ENCODE peak calls at places on chromosome 11, in five cellular contexts. One of them, this sample, is unnamed.

GRCh38 chr11:81644239-81644840 is 1089.3 kb downstream of the FAM181B start:
- DNase-seq in GM12878: no peak
- DNase-seq in K562: peak
- DNase-seq in HCT116: peak
- DNase-seq in GM23338: peak
- DNase-seq in this sample: peak

GRCh38 chr11:17855531-17856290 is 121.1 kb downstream of the KCNC1 start:
- DNase-seq in GM12878: no peak
- DNase-seq in GM23338: no peak
- DNase-seq in K562: no peak
- DNase-seq in HCT116: no peak
- DNase-seq in this sample: no peak

GRCh38 chr11:90845126-90845525 is 622.3 kb upstream of the CHORDC1 start:
- DNase-seq in HCT116: no peak
- DNase-seq in GM23338: no peak
- DNase-seq in GM12878: no peak
- DNase-seq in K562: no peak
- DNase-seq in this sample: no peak

GRCh38 chr11:88603499-88603898 is 266.0 kb upstream of the CTSC start:
- DNase-seq in GM23338: no peak
- DNase-seq in K562: no peak
- DNase-seq in GM12878: no peak
- DNase-seq in HCT116: no peak
- DNase-seq in this sample: no peak

GRCh38 chr11:117816846-117817212 is 7.7 kb downstream of the FXYD2 start:
- DNase-seq in GM12878: no peak
- DNase-seq in GM23338: no peak
- DNase-seq in HCT116: no peak
- DNase-seq in K562: no peak
- DNase-seq in this sample: no peak

GRCh38 chr11:9231848-9232177 is 33.3 kb downstream of the DENND5A start:
- DNase-seq in K562: no peak
- DNase-seq in HCT116: no peak
- DNase-seq in GM12878: no peak
- DNase-seq in GM23338: peak
- DNase-seq in this sample: no peak

GRCh38 chr11:112016765-112017356 is 8.3 kb upstream of the DLAT start:
- DNase-seq in GM12878: no peak
- DNase-seq in K562: no peak
- DNase-seq in GM23338: no peak
- DNase-seq in HCT116: no peak
- DNase-seq in this sample: no peak

GRCh38 chr11:75615709-75616108 is 53.1 kb downstream of the MAP6 start:
- DNase-seq in K562: no peak
- DNase-seq in GM23338: no peak
- DNase-seq in GM12878: no peak
- DNase-seq in HCT116: no peak
- DNase-seq in this sample: no peak

GRCh38 chr11:128956401-128957203 is 13.9 kb upstream of the TP53AIP1 start:
- DNase-seq in GM23338: peak
- DNase-seq in K562: peak
- DNase-seq in GM12878: peak
- DNase-seq in HCT116: peak
- DNase-seq in this sample: peak

GRCh38 chr11:76602431-76602861 is 68.1 kb downstream of the LRRC32 start:
- DNase-seq in K562: no peak
- DNase-seq in GM23338: no peak
- DNase-seq in HCT116: no peak
- DNase-seq in GM12878: no peak
- DNase-seq in this sample: no peak

GRCh38 chr11:60932605-60933346 is 8.5 kb downstream of the TMEM132A start:
- DNase-seq in HCT116: no peak
- DNase-seq in GM23338: no peak
- DNase-seq in GM12878: no peak
- DNase-seq in K562: no peak
- DNase-seq in this sample: no peak

GRCh38 chr11:68495330-68495729 is 34.8 kb downstream of the PPP6R3 start:
- DNase-seq in K562: no peak
- DNase-seq in GM23338: no peak
- DNase-seq in HCT116: no peak
- DNase-seq in GM12878: no peak
- DNase-seq in this sample: no peak

GRCh38 chr11:119990306-119991021 is 147.4 kb downstream of the TRIM29 start:
- DNase-seq in GM23338: no peak
- DNase-seq in GM12878: no peak
- DNase-seq in K562: no peak
- DNase-seq in HCT116: no peak
- DNase-seq in this sample: no peak

GRCh38 chr11:60345489-60345888 is 18.4 kb downstream of the MS4A6E start:
- DNase-seq in GM12878: no peak
- DNase-seq in GM23338: peak
- DNase-seq in HCT116: peak
- DNase-seq in K562: no peak
- DNase-seq in this sample: no peak

GRCh38 chr11:62595124-62595523 is 3.8 kb upstream of the TUT1 start:
- DNase-seq in K562: no peak
- DNase-seq in HCT116: no peak
- DNase-seq in GM12878: no peak
- DNase-seq in GM23338: no peak
- DNase-seq in this sample: no peak
- TF ChIP-seq POLR2AphosphoS5 in K562: no peak
- TF ChIP-seq POLR2AphosphoS5 in HCT116: no peak
- TF ChIP-seq POLR2AphosphoS5 in GM12878: peak
- TF ChIP-seq POLR2AphosphoS5 in GM23338: no peak
- TF ChIP-seq POLR2AphosphoS5 in this sample: no peak

DNA sequence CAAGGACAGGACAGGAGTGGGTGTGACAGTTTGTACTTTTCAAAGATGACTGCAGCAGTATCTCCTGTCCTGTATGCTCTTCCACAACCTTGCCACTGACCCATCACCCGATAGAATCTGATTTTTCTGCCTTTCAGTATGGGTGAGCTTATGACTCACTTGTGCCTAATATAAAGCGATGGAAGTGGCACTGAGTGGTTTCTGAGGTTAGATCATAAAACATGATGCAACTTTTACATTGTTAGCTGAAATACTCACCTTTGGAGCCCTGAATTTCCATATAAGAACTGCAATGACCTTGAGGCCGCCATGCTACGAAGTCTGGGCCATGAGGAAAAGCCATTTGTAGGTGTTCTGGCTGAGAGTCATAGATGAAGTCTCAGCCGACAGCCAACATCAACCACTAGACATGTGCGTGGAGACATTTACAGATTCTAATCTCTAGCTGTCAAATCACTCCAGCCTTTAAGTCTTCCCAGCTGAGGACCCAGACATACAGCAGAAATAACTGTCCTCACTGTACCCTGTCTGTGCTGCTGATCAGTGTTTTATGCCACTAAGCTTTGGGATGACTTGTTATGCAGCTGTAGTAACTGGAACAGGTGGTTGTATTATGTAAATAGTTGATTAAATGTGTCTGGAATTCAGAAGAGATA is 105.9 kb upstream of the ARHGAP20 start:
- DNase-seq in K562: no peak
- DNase-seq in GM12878: no peak
- DNase-seq in GM23338: no peak
- DNase-seq in HCT116: peak
- DNase-seq in this sample: no peak
- H3K27ac ChIP-seq in K562: no peak
- H3K27ac ChIP-seq in GM12878: no peak
- H3K27ac ChIP-seq in GM23338: no peak
- H3K27ac ChIP-seq in HCT116: no peak
- H3K27ac ChIP-seq in this sample: no peak

GRCh38 chr11:35237345-35237744 is 98.4 kb downstream of the CD44 start:
- DNase-seq in HCT116: no peak
- DNase-seq in K562: no peak
- DNase-seq in GM23338: peak
- DNase-seq in GM12878: no peak
- DNase-seq in this sample: no peak

GRCh38 chr11:35235498-35235897 is 96.5 kb downstream of the CD44 start:
- DNase-seq in GM23338: no peak
- DNase-seq in K562: no peak
- DNase-seq in HCT116: no peak
- DNase-seq in GM12878: no peak
- DNase-seq in this sample: no peak

GRCh38 chr11:35237860-35238715 is 99.1 kb downstream of the CD44 start:
- DNase-seq in GM23338: peak
- DNase-seq in HCT116: peak
- DNase-seq in K562: peak
- DNase-seq in GM12878: peak
- DNase-seq in this sample: no peak

GRCh38 chr11:35235944-35236666 is 97.1 kb downstream of the CD44 start:
- DNase-seq in HCT116: peak
- DNase-seq in K562: no peak
- DNase-seq in GM12878: no peak
- DNase-seq in GM23338: no peak
- DNase-seq in this sample: no peak

GRCh38 chr11:35236667-35237003 is 97.7 kb downstream of the CD44 start:
- DNase-seq in GM12878: no peak
- DNase-seq in GM23338: no peak
- DNase-seq in HCT116: no peak
- DNase-seq in K562: no peak
- DNase-seq in this sample: no peak
- TF ChIP-seq REST in GM12878: no peak
- TF ChIP-seq REST in GM23338: no peak
- TF ChIP-seq REST in HCT116: no peak
- TF ChIP-seq REST in K562: no peak
- TF ChIP-seq REST in this sample: no peak

DNA sequence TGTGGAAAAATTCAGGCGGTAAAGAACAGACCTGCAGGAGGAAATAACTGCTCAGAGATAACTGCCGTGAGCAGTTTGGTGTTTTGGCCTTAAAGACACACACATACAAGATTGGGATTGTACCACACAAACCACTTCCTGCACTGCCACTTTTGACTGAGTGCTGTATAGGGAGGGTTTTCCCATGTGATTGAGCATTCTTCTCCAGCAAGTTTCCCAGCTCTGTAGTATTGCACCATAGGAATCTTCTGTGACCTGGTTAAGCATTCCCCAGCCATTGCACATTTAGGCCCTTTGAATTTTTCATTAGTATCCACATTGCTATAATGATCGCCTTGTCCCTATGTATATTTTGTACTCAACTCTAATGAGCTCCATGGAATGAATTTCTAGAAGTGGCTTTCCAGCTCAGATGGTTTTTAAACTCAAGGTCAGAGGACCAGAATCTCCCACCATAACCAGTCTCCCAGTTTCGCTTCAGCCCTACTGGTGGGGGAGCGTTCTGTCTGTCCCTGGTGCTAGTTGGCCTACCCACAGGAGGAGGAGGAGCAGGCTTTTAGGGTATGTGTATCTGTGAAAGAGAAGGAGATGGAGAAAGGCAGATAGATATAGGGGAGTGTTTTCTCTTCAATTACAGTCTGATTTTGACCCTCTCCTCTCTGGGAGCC is 9.3 kb downstream of the CD82 start:
- DNase-seq in K562: no peak
- DNase-seq in HCT116: no peak
- DNase-seq in GM23338: no peak
- DNase-seq in GM12878: peak
- DNase-seq in this sample: no peak
- TF ChIP-seq POLR2AphosphoS5 in K562: no peak
- TF ChIP-seq POLR2AphosphoS5 in HCT116: no peak
- TF ChIP-seq POLR2AphosphoS5 in GM23338: no peak
- TF ChIP-seq POLR2AphosphoS5 in GM12878: peak
- TF ChIP-seq POLR2AphosphoS5 in this sample: no peak

This sample was measured in Panc1.